ENCODE peak calls at places on chromosomes 2 and 18, in seven cellular contexts. W is HFFc6, B is fibroblast of lung, E is esophagus squamous epithelium, O is astrocyte of the spinal cord, C is lung, Z is GM23338. Y is an unnamed sample.

GRCh38 chr2:149651229-149651628 is 63.7 kb upstream of the MMADHC start:
- DNase-seq in W (no peak), B (no peak), E (no peak), O (no peak), C (no peak), Z (no peak), Y (no peak)

GRCh38 chr2:196957881-196958525 is 31.5 kb upstream of the PGAP1 start:
- DNase-seq in W (no peak), B (no peak), E (no peak), O (no peak), C (no peak), Z (no peak), Y (no peak)

GRCh38 chr2:127015106-127015910 is 91.6 kb downstream of the BIN1 start:
- DNase-seq in W (no peak), B (peak; percentile 16), E (no peak), O (no peak), C (no peak), Z (no peak), Y (no peak)

GRCh38 chr2:104866122-104866864 is 12.4 kb downstream of the POU3F3 start:
- DNase-seq in W (no peak), B (no peak), E (no peak), O (no peak), C (no peak), Z (peak; percentile 62), Y (no peak)

GRCh38 chr18:3855961-3856360 is 406.0 kb downstream of the TGIF1 start:
- DNase-seq in W (no peak), B (no peak), E (no peak), O (no peak), C (no peak), Z (no peak), Y (no peak)

GRCh38 chr18:76943542-76944339 is 121.4 kb downstream of the ZNF236 start:
- DNase-seq in W (no peak), B (no peak), E (no peak), O (peak; percentile 42), C (peak; percentile 53), Z (no peak), Y (peak; percentile 22)

GRCh38 chr2:107374261-107374660 is 452.4 kb upstream of the RGPD4 start:
- DNase-seq in W (no peak), B (no peak), E (no peak), O (peak; percentile 10), C (no peak), Z (no peak), Y (no peak)

GRCh38 chr18:60984496-60984895 is 348.7 kb upstream of the CDH20 start:
- DNase-seq in W (no peak), B (peak; percentile 97), E (no peak), O (peak; percentile 93), C (no peak), Z (no peak), Y (peak; percentile 67)

GRCh38 chr18:33749831-33750230 is 171.8 kb downstream of the ASXL3 start:
- DNase-seq in W (no peak), B (no peak), E (no peak), O (no peak), C (no peak), Z (no peak), Y (no peak)

GRCh38 chr2:60047347-60047746 is 506.1 kb downstream of the BCL11A start:
- DNase-seq in W (no peak), B (no peak), E (no peak), O (no peak), C (no peak), Z (no peak), Y (no peak)

GRCh38 chr18:59352250-59352855 is 6.7 kb downstream of the LMAN1 start:
- DNase-seq in W (no peak), B (no peak), E (no peak), O (no peak), C (no peak), Z (no peak), Y (no peak)

GRCh38 chr18:59005266-59005665 is 134.4 kb upstream of the SEC11C start:
- DNase-seq in W (peak; percentile 77), B (peak; percentile 61), E (no peak), O (peak; percentile 45), C (no peak), Z (peak; percentile 83), Y (no peak)

GRCh38 chr2:33478968-33479691 is 2.7 kb downstream of the RASGRP3 start:
- DNase-seq in W (no peak), B (no peak), E (no peak), O (no peak), C (no peak), Z (no peak), Y (no peak)

GRCh38 chr2:230661072-230661957 is 51.3 kb upstream of the CAB39 start:
- DNase-seq in W (no peak), B (no peak), E (no peak), O (no peak), C (no peak), Z (no peak), Y (no peak)

GRCh38 chr2:10544252-10544651 is 96.1 kb upstream of the ODC1 start:
- DNase-seq in W (no peak), B (no peak), E (no peak), O (no peak), C (no peak), Z (no peak), Y (no peak)

GRCh38 chr2:236250286-236250685 is 13.9 kb downstream of the ASB18 start:
- DNase-seq in W (no peak), B (no peak), E (no peak), O (no peak), C (no peak), Z (no peak), Y (no peak)

GRCh38 chr2:10234409-10235094 is 68.2 kb upstream of the HPCAL1 start:
- DNase-seq in W (no peak), B (peak; percentile 18), E (no peak), O (no peak), C (no peak), Z (no peak), Y (no peak)

GRCh38 chr2:42893047-42893758 is 100.8 kb upstream of the HAAO start:
- DNase-seq in W (no peak), B (no peak), E (no peak), O (no peak), C (no peak), Z (no peak), Y (no peak)

GRCh38 chr18:463442-464310 is 36.8 kb downstream of the COLEC12 start:
- DNase-seq in W (peak; percentile 24), B (peak; percentile 40), E (no peak), O (peak; percentile 6), C (no peak), Z (peak; percentile 53), Y (no peak)

GRCh38 chr2:28201711-28202180 is 190.9 kb upstream of the FOSL2 start:
- DNase-seq in W (no peak), B (no peak), E (no peak), O (no peak), C (no peak), Z (no peak), Y (no peak)

GRCh38 chr2:128276878-128277675 is 41.6 kb downstream of the HS6ST1 start:
- DNase-seq in W (no peak), B (peak; percentile 78), E (no peak), O (peak; percentile 76), C (no peak), Z (no peak), Y (no peak)

GRCh38 chr2:71530246-71530986 is 77.1 kb downstream of the DYSF start:
- DNase-seq in W (peak; percentile 28), B (peak; percentile 21), E (no peak), O (peak; percentile 37), C (no peak), Z (peak; percentile 82), Y (no peak)
- TF ChIP-seq CTCF in W (peak; percentile 84), B (peak; percentile 44), E (peak; percentile 42), O (peak; percentile 67), C (peak; percentile 61), Z (peak; percentile 90), Y (peak; percentile 59)

GRCh38 chr2:26560892-26561291 is 80.3 kb downstream of the CIB4 start:
- DNase-seq in W (no peak), B (no peak), E (no peak), O (no peak), C (no peak), Z (no peak), Y (no peak)

GRCh38 chr2:26563686-26564085 is 77.5 kb downstream of the CIB4 start:
- DNase-seq in W (no peak), B (no peak), E (no peak), O (no peak), C (no peak), Z (no peak), Y (no peak)

GRCh38 chr2:26561376-26561775 is 79.8 kb downstream of the CIB4 start:
- DNase-seq in W (no peak), B (no peak), E (no peak), O (no peak), C (no peak), Z (no peak), Y (no peak)

GRCh38 chr2:26562811-26563645 is 78.1 kb downstream of the CIB4 start:
- DNase-seq in W (no peak), B (peak; percentile 68), E (no peak), O (peak; percentile 61), C (no peak), Z (peak; percentile 44), Y (no peak)

GRCh38 chr2:26561918-26562810 is 79.0 kb downstream of the CIB4 start:
- DNase-seq in W (no peak), B (peak; percentile 30), E (no peak), O (no peak), C (no peak), Z (peak; percentile 61), Y (no peak)
- TF ChIP-seq CTCF in W (peak; percentile 51), B (peak; percentile 4), E (no peak), O (peak; percentile 11), C (no peak), Z (no peak), Y (no peak)

GRCh38 chr18:24426398-24427294 is at the start of gene IMPACT:
- DNase-seq in W (peak; percentile 45), B (peak; percentile 77), E (peak; percentile 9), O (peak; percentile 78), C (peak; percentile 80), Z (peak; percentile 97), Y (peak; percentile 46)

GRCh38 chr18:24426073-24426397 is 435 bp upstream of the IMPACT start:
- DNase-seq in W (no peak), B (no peak), E (no peak), O (no peak), C (no peak), Z (no peak), Y (no peak)

GRCh38 chr18:24429188-24429587 is 2.7 kb downstream of the IMPACT start:
- DNase-seq in W (no peak), B (no peak), E (no peak), O (no peak), C (no peak), Z (no peak), Y (no peak)

GRCh38 chr18:24427484-24427883 is 1.0 kb downstream of the IMPACT start:
- DNase-seq in W (no peak), B (peak; percentile 18), E (no peak), O (peak; percentile 7), C (no peak), Z (peak; percentile 8), Y (no peak)

DNA sequence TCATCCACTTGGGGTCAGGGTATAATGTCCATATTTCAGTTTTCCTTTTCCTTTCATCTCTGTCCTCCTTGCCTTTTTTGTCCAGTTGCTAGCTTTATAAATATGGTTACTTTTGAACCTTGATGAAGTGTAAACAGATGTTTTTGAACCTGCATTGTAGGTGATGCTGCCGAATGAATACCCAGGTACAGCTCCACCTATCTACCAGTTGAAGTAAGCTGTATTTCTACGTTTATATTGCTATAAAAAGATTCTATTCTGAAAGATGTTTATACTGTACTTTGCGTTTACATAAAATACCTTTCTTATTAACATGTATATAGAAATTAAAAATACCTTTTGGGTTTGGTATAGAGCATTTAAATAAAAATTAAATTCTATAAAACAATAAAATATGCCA is 2.2 kb downstream of the IMPACT start:
- DNase-seq in W (no peak), B (no peak), E (no peak), O (no peak), C (no peak), Z (peak; percentile 26), Y (no peak)
- TF ChIP-seq CTCF in W (peak; percentile 55), B (no peak), E (no peak), O (peak; percentile 6), C (no peak), Z (peak; percentile 58), Y (no peak)

GRCh38 chr2:16613475-16613874 is 52.2 kb downstream of the CYRIA start:
- DNase-seq in W (no peak), B (peak; percentile 15), E (no peak), O (peak; percentile 43), C (no peak), Z (peak; percentile 56), Y (no peak)
- TF ChIP-seq CTCF in W (peak; percentile 61), B (peak; percentile 34), E (peak; percentile 68), O (peak; percentile 47), C (peak; percentile 17), Z (peak; percentile 66), Y (peak; percentile 21)